ENCODE peak calls at places on chromosomes 5 and 9, in five cellular contexts. R is cardiac muscle cell, M is adrenal gland, N is tibial artery, K is A549. G is an unnamed sample. For H3K9me3, the result is how much of the 10 kb centered on the place peaks cover.

GRCh38 chr9:33289501-33289900 is 815 bp upstream of the NFX1 start:
- DNase-seq in M (peak), K (no peak), N (peak), R (no peak), G (no peak)

GRCh38 chr5:96963267-96963666 is 27.4 kb downstream of the LNPEP start:
- DNase-seq in R (peak), M (peak), K (no peak), N (peak), G (no peak)

GRCh38 chr5:72702881-72703434 is 113.5 kb upstream of the TNPO1 start:
- DNase-seq in N (no peak), M (no peak), K (no peak), R (no peak), G (no peak)

GRCh38 chr5:163634061-163634460 is 128.6 kb downstream of the MAT2B start:
- DNase-seq in R (no peak), N (no peak), K (no peak), M (no peak), G (no peak)

GRCh38 chr5:111810087-111810486 is 53.1 kb upstream of the NREP start:
- DNase-seq in K (no peak), N (no peak), M (no peak), R (no peak), G (no peak)

GRCh38 chr5:50653946-50654345 is 12.5 kb upstream of the PARP8 start:
- DNase-seq in R (no peak), M (no peak), K (no peak), N (no peak), G (no peak)

GRCh38 chr9:95313010-95313498 is 4.5 kb downstream of the FANCC start:
- DNase-seq in R (peak), N (peak), M (peak), K (peak), G (peak)

GRCh38 chr9:111190352-111190751 is 139.7 kb downstream of the OR2K2 start:
- DNase-seq in N (no peak), R (peak), M (no peak), K (no peak), G (no peak)

GRCh38 chr5:92703991-92704390 is 877.0 kb downstream of the NR2F1-AS1 start:
- DNase-seq in N (no peak), M (no peak), R (no peak), K (no peak), G (no peak)

GRCh38 chr5:4684946-4685345 is 455.2 kb upstream of the ADAMTS16 start:
- DNase-seq in R (no peak), K (no peak), M (no peak), N (no peak), G (no peak)

GRCh38 chr9:14027114-14027812 is 286.7 kb downstream of the NFIB start:
- DNase-seq in N (peak), R (no peak), M (peak), K (no peak), G (peak)

GRCh38 chr9:118595719-118596305 is 773.4 kb downstream of the BRINP1 start:
- DNase-seq in N (no peak), R (peak), M (peak), K (peak), G (no peak)

GRCh38 chr9:112764344-112764743 is 13.8 kb downstream of the SNX30 start:
- DNase-seq in N (peak), R (no peak), K (no peak), M (no peak), G (no peak)

GRCh38 chr9:9352877-9353481 is 1259.8 kb downstream of the PTPRD start:
- DNase-seq in K (no peak), M (no peak), N (no peak), R (peak), G (no peak)
- TF ChIP-seq CTCF in K (peak), M (peak), N (peak), R (peak), G (peak)

GRCh38 chr5:119453045-119453383 is 717 bp downstream of the HSD17B4 start:
- DNase-seq in R (peak), N (peak), K (peak), M (peak), G (peak)

GRCh38 chr5:119451561-119451960 is 736 bp upstream of the HSD17B4 start:
- DNase-seq in M (no peak), N (no peak), R (no peak), K (no peak), G (no peak)

GRCh38 chr5:119452060-119452372 is 281 bp upstream of the HSD17B4 start:
- DNase-seq in K (no peak), M (no peak), R (no peak), N (no peak), G (no peak)

GRCh38 chr5:119452373-119453044 is at the start of gene HSD17B4:
- DNase-seq in R (peak), N (peak), K (peak), M (peak), G (peak)

DNA sequence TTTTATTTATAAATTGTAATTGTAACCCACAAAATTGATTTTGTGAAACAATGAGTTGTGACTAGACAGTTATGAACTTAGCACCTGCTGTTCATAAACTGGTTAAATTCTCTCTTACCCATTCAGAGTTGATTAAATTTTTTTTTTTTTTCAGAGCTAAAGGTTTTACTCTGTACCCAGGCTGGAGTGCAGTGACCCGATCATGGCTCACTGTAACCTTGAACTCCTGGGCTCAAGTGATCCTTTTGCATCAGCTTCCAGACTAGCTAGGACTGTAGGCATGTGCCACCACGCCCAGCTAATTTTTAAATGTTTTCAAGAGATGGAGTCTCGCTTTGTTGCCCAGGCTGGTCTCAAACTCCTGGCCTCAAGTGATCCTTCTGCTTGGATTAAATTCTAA is 1.9 kb downstream of the HSD17B4 start:
- DNase-seq in R (no peak), M (no peak), K (no peak), N (no peak), G (no peak)
- H3K4me3 ChIP-seq in R (no peak), M (no peak), K (no peak), N (no peak), G (no peak)

GRCh38 chr5:140753561-140753960 is 32.4 kb upstream of the PCDHA1 start:
- DNase-seq in M (no peak), K (no peak), N (no peak), R (no peak), G (no peak)
- H3K9me3 ChIP-seq in M (under half), K (under half), N (under half), R (under half), G (half or more)

DNA sequence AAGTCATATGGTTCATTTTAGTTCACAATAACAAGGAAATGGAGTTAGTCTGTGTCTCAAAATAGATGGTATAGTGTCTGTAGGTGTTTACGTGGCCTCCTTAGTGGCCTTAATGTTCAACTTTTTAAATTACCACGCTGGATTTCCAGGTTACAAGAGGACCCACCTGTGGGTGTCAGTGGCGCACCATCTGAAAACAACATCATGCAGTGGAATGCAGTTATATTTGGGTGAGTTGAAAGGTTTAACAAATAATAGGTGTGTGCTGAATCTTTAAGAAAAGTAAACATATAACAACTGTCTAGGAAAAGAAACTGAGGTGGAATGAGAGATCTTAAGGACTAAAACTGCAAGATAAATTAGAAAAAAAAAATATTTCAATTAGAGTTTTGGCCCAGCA is 2.9 kb downstream of the UBE2B start:
- DNase-seq in M (no peak), R (no peak), N (no peak), K (no peak), G (no peak)
- TF ChIP-seq CTCF in M (no peak), R (no peak), N (no peak), K (peak), G (no peak)

GRCh38 chr9:88536951-88537742 is 2.2 kb downstream of the NXNL2 start:
- DNase-seq in M (no peak), N (peak), K (no peak), R (no peak), G (no peak)

GRCh38 chr9:88534456-88535225 is at the start of gene NXNL2:
- DNase-seq in R (peak), K (peak), M (peak), N (peak), G (peak)

GRCh38 chr9:88535226-88535931 is 401 bp downstream of the NXNL2 start:
- DNase-seq in K (no peak), N (no peak), R (peak), M (no peak), G (no peak)

GRCh38 chr9:88537743-88538055 is 2.7 kb downstream of the NXNL2 start:
- DNase-seq in M (peak), R (no peak), N (peak), K (peak), G (peak)

GRCh38 chr9:88535932-88536324 is 950 bp downstream of the NXNL2 start:
- DNase-seq in R (no peak), N (peak), M (peak), K (no peak), G (peak)
- H3K4me3 ChIP-seq in R (no peak), N (peak), M (no peak), K (peak), G (peak)

G was measured in left lung.